ENCODE peak calls at places on chromosomes 4 and X, in six cellular contexts. G is right lobe of liver, K is astrocyte, R is mucosa of descending colon, D is uterus, U is psoas muscle. C is an unnamed sample. For H3K4me1, the result is how much of the 10 kb centered on the place peaks cover.

GRCh38 chr4:145878501-145879435 is 59.9 kb downstream of the ZNF827 start:
- DNase-seq in G (no peak), K (peak), R (no peak), D (no peak), U (no peak), C (no peak)

GRCh38 chr4:79964715-79965345 is 108.2 kb downstream of the ANTXR2 start:
- DNase-seq in G (no peak), K (peak), R (peak), D (no peak), U (no peak), C (no peak)

GRCh38 chr4:77007358-77008230 is 58.0 kb downstream of the SEPTIN11 start:
- DNase-seq in G (no peak), K (peak), R (no peak), D (no peak), U (no peak), C (no peak)

GRCh38 chr4:16439771-16440170 is 213.5 kb upstream of the TAPT1 start:
- DNase-seq in G (no peak), K (no peak), R (no peak), D (peak), U (no peak), C (peak)

GRCh38 chrX:123835661-123836371 is 24.0 kb upstream of the XIAP start:
- DNase-seq in G (no peak), K (peak), R (no peak), D (no peak), U (no peak), C (no peak)

GRCh38 chr4:20196476-20196875 is 55.2 kb upstream of the SLIT2 start:
- DNase-seq in G (no peak), K (no peak), R (no peak), D (no peak), U (no peak), C (no peak)

GRCh38 chrX:17590892-17591740 is 146.2 kb upstream of the SCML1 start:
- DNase-seq in G (peak), K (peak), R (peak), D (peak), U (peak), C (peak)

GRCh38 chrX:103398321-103398937 is 22.1 kb downstream of the BEX3 start:
- DNase-seq in G (no peak), K (peak), R (no peak), D (no peak), U (no peak), C (no peak)

GRCh38 chr4:155535802-155536454 is 130.7 kb upstream of the GUCY1A1 start:
- DNase-seq in G (no peak), K (no peak), R (no peak), D (no peak), U (no peak), C (no peak)

GRCh38 chr4:90842960-90843359 is 715.8 kb downstream of the CCSER1 start:
- DNase-seq in G (no peak), K (no peak), R (no peak), D (no peak), U (no peak), C (no peak)

GRCh38 chr4:163592207-163592606 is 97.7 kb downstream of the TMA16 start:
- DNase-seq in G (no peak), K (no peak), R (no peak), D (no peak), U (no peak), C (no peak)

GRCh38 chr4:138875886-138876608 is 139.5 kb upstream of the NOCT start:
- DNase-seq in G (no peak), K (peak), R (no peak), D (no peak), U (no peak), C (no peak)

GRCh38 chr4:139416073-139416673 is 37.7 kb upstream of the RAB33B start:
- DNase-seq in G (no peak), K (peak), R (peak), D (no peak), U (no peak), C (no peak)

GRCh38 chr4:103306870-103307345 is 108.8 kb upstream of the CENPE start:
- DNase-seq in G (no peak), K (no peak), R (peak), D (no peak), U (no peak), C (no peak)

GRCh38 chr4:1604706-1605205 is 79.4 kb downstream of the FAM53A start:
- DNase-seq in G (no peak), K (no peak), R (peak), D (no peak), U (no peak), C (no peak)

GRCh38 chr4:1549638-1550035 is 134.5 kb downstream of the FAM53A start:
- DNase-seq in G (no peak), K (no peak), R (no peak), D (no peak), U (peak), C (no peak)

GRCh38 chr4:8774071-8774470 is 97.6 kb downstream of the HMX1 start:
- DNase-seq in G (no peak), K (no peak), R (no peak), D (no peak), U (no peak), C (no peak)

GRCh38 chr4:101277661-101278060 is 69.7 kb downstream of the PPP3CA start:
- DNase-seq in G (no peak), K (peak), R (no peak), D (no peak), U (no peak), C (no peak)

GRCh38 chr4:169117591-169118081 is 107.6 kb upstream of the CBR4 start:
- DNase-seq in G (no peak), K (peak), R (no peak), D (no peak), U (no peak), C (no peak)

GRCh38 chr4:169114341-169114974 is 104.4 kb upstream of the CBR4 start:
- DNase-seq in G (no peak), K (no peak), R (no peak), D (no peak), U (no peak), C (no peak)

GRCh38 chr4:169115144-169115896 is 105.3 kb upstream of the CBR4 start:
- DNase-seq in G (no peak), K (no peak), R (peak), D (no peak), U (no peak), C (no peak)

GRCh38 chr4:169116270-169116901 is 106.3 kb upstream of the CBR4 start:
- DNase-seq in G (no peak), K (peak), R (no peak), D (no peak), U (no peak), C (no peak)

DNA sequence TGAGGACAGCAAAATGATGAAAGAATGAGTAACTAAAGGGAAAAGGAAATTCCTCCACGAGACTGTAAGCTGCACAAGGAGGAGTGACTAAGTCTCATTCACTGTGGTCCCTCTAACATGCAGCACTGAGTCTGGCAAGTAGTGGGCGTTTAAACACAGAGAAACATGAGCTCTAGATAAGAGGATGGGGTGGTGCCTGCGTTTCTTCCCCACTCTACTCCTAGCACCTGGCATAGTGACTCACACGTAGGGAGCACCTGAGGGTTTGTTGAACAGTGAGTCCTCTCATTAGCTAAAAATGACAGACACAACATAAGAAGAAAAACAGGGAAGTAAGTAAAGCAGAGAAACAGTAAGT is 105.8 kb upstream of the CBR4 start:
- DNase-seq in G (no peak), K (peak), R (peak), D (no peak), U (no peak), C (no peak)
- TF ChIP-seq CTCF in G (no peak), K (peak), R (no peak), D (no peak), U (no peak), C (no peak)

DNA sequence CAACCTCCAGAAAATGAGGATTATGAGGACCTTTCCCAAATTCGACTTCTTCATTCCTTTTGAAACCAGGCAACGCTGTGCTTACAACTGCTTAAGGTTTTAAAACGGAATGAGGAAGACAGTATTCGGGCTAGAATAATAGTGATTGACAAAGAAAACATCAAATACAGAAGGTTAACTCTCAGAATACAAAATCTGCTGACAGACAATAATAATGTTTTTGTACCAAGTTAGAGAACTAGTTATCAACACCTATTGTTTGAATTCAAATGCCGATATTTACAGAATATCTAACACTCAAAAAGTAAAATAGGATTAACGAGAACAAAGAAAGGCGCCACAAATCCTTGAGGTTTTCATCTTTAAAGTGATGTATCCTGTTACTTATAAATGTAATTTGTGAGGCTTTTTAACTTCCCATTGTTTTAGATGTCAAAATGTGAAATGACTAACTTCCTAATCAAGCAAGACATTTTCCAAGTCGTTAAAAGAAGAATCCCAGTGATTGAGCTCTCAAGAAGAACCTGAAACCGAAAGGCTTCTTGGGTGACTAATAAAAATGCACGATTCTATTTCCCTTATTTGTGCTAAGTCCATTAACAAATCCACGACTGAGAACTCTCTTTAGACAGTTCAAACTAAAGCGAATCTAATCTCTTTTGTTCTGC is 118.3 kb downstream of the SORBS2 start:
- DNase-seq in G (no peak), K (no peak), R (no peak), D (no peak), U (no peak), C (no peak)
- H3K4me1 ChIP-seq in G (under half), K (under half), R (under half), D (under half), U (under half), C (half or more)

DNA sequence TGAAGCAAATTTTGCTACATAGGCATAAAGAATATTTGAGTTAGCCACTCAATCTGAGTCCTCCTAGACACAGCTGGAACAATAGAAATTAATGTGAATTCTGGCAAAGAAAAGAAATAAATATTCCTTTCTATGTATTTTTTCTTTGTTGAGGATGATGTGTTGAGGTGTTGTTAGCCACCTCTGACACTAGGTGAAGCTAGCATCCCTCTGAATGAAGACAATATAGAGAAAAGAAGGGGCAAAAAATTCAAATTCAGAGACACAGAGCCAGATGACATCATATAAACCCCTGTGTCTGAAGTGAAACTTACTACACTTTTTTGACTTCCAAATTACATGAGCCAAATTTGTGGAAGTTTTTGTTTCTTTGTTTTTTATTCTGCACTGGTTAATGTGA is 34.6 kb upstream of the TMPRSS11D start:
- DNase-seq in G (no peak), K (no peak), R (no peak), D (no peak), U (no peak), C (no peak)
- TF ChIP-seq CTCF in G (no peak), K (peak), R (no peak), D (no peak), U (no peak), C (no peak)

GRCh38 chrX:20311505-20311904 is 44.8 kb upstream of the RPS6KA3 start:
- DNase-seq in G (no peak), K (no peak), R (no peak), D (no peak), U (no peak), C (no peak)
- H3K4me1 ChIP-seq in G (under half), K (under half), R (under half), D (under half), U (under half), C (under half)

GRCh38 chr4:22515145-22515887 is 550 bp downstream of the ADGRA3 start:
- DNase-seq in G (peak), K (peak), R (peak), D (peak), U (peak), C (peak)
- TF ChIP-seq CTCF in G (no peak), K (no peak), R (no peak), D (peak), U (peak), C (no peak)

GRCh38 chrX:46959985-46960700 is 47.9 kb downstream of the JADE3 start:
- DNase-seq in G (peak), K (no peak), R (no peak), D (no peak), U (no peak), C (no peak)
- H3K4me1 ChIP-seq in G (under half), K (under half), R (under half), D (under half), U (under half), C (under half)

C was measured in left ventricle myocardium inferior.